ENCODE peak calls at places on chromosomes 1 and 21, in five cellular contexts. Q, W, A, L and M are unnamed samples.

GRCh38 chr1:45589861-45590260 is 6.0 kb downstream of the NASP start:
- DNase-seq in W (no peak), L (no peak), A (no peak), Q (no peak), M (no peak)

GRCh38 chr1:12491691-12492090 is 126.3 kb downstream of the DHRS3 start:
- DNase-seq in Q (no peak), A (no peak), W (no peak), L (no peak), M (peak; percentile 99)

GRCh38 chr1:1198423-1199140 is 7.8 kb downstream of the TNFRSF18 start:
- DNase-seq in W (no peak), Q (peak; percentile 44), L (no peak), A (no peak), M (no peak)

GRCh38 chr1:184051138-184051484 is 419 bp upstream of the TSEN15 start:
- DNase-seq in W (peak; percentile 16), A (no peak), L (no peak), Q (no peak), M (no peak)

GRCh38 chr21:28518620-28519019 is 474.1 kb downstream of the LTN1 start:
- DNase-seq in W (no peak), A (no peak), Q (no peak), L (peak; percentile 35), M (no peak)

GRCh38 chr1:232751393-232752140 is 53.6 kb upstream of the MAP10 start:
- DNase-seq in W (no peak), L (no peak), Q (no peak), A (no peak), M (no peak)

GRCh38 chr1:218480137-218480536 is 135.0 kb downstream of the TGFB2 start:
- DNase-seq in A (no peak), L (peak; percentile 97), W (peak; percentile 86), Q (peak; percentile 60), M (peak; percentile 58)

GRCh38 chr1:245457562-245457961 is 302.8 kb downstream of the KIF26B start:
- DNase-seq in A (no peak), Q (no peak), L (no peak), W (no peak), M (no peak)

GRCh38 chr21:38148046-38148445 is 108.7 kb upstream of the KCNJ15 start:
- DNase-seq in W (peak; percentile 94), Q (no peak), L (no peak), A (no peak), M (no peak)

GRCh38 chr1:56578664-56578962 is 750 bp downstream of the PLPP3 start:
- DNase-seq in A (peak; percentile 51), L (no peak), Q (no peak), W (no peak), M (no peak)

GRCh38 chr1:177257596-177257995 is 86.8 kb downstream of the BRINP2 start:
- DNase-seq in W (no peak), A (peak; percentile 22), Q (no peak), L (no peak), M (no peak)

GRCh38 chr1:53600486-53600885 is 138.5 kb downstream of the GLIS1 start:
- DNase-seq in L (no peak), Q (no peak), A (no peak), W (no peak), M (no peak)

GRCh38 chr1:100441651-100442050 is 89.3 kb downstream of the CDC14A start:
- DNase-seq in W (no peak), A (no peak), Q (no peak), L (no peak), M (no peak)

GRCh38 chr1:236392182-236392581 is 1.9 kb upstream of the EDARADD start:
- DNase-seq in Q (no peak), L (no peak), A (no peak), W (no peak), M (no peak)

DNA sequence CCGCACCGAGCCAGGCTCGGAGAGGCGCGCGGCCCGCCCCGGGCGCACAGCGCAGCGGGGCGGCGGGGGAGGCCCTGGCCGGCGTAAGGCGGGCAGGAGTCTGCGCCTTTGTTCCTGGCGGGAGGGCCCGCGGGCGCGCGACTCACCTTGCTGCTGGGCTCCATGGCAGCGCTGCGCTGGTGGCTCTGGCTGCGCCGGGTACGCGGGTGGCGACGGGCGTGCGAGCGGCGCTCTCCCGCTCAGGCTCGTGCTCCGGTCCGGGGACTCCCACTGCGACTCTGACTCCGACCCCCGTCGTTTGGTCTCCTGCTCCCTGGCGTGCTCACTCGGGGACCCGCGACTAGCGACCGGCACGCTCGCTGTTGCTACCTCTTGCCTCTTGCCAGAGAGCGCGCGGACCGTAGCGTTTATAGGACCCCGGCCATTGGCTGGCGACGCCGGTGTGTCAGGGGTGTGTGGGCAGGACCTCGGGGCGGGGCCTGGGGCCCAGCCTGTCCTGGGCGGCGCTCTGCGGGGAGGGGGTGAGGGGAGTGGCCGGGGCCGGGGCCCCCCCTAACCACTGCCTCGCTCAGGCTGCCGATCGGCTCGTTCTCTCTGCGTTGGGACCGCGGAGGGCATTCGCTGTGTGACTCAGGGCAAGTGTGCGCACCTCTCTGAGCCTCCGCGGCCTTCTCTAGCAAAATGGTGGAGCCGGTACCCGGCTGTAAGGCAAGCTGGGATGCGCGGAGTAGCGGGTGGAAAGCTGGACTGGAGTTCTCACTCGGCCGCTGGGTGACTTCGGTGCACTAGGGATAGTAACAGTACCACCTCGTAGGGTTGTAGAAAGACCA is at the start of gene SLC2A1:
- DNase-seq in Q (peak; percentile 94), A (peak; percentile 97), L (peak; percentile 94), W (peak; percentile 91), M (peak; percentile 95)
- H3K4me1 ChIP-seq in Q (no peaks in the 10 kb centered on the region), A (peaks cover 33% of the 10 kb centered on the region), L (peaks cover 41% of the 10 kb centered on the region), W (peaks cover 36% of the 10 kb centered on the region), M (peaks cover 24% of the 10 kb centered on the region)

GRCh38 chr1:247906504-247907047 is 11.2 kb downstream of the OR2W3 start:
- DNase-seq in W (peak; percentile 82), L (peak; percentile 32), Q (no peak), A (no peak), M (no peak)

GRCh38 chr1:247904122-247904521 is 8.7 kb downstream of the OR2W3 start:
- DNase-seq in Q (no peak), A (no peak), W (no peak), L (no peak), M (no peak)

GRCh38 chr1:247908761-247909160 is 11.3 kb upstream of the OR2T8 start:
- DNase-seq in L (no peak), W (no peak), Q (no peak), A (no peak), M (no peak)

GRCh38 chr1:247905899-247906503 is 10.6 kb downstream of the OR2W3 start:
- DNase-seq in L (no peak), W (no peak), Q (no peak), A (no peak), M (no peak)

DNA sequence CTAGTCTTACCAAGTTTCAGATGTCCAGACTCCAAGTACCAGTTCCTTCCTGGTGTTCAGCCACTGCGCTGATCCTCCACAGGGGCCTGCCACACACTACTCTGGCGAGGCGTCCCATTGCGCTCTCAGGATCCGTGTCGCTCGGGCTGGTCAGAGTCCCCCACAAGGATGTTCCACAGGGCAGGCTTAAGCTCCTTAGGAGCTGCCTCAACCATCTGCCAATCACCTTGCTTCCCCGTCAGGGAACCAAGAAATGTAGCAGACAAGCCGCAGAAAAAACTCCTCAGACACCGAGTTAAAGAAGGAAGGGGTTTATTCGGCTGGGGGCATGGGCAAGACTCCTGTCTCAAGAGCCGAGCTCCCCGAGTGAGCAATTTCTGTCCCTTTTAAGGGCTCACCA is 9.8 kb downstream of the OR2W3 start:
- DNase-seq in W (no peak), Q (no peak), L (no peak), A (no peak), M (no peak)
- H3K9me3 ChIP-seq in W (peaks cover 1% of the 10 kb centered on the region), Q (no peaks in the 10 kb centered on the region), L (peaks cover 9% of the 10 kb centered on the region), A (peaks cover 4% of the 10 kb centered on the region), M (no peaks in the 10 kb centered on the region)

GRCh38 chr1:47431534-47431933 is 6.3 kb upstream of the FOXD2 start:
- DNase-seq in A (no peak), W (no peak), Q (no peak), L (peak; percentile 87), M (no peak)

GRCh38 chr1:47433453-47434050 is 4.3 kb upstream of the FOXD2 start:
- DNase-seq in L (no peak), W (no peak), Q (no peak), A (no peak), M (no peak)

GRCh38 chr1:47432071-47433036 is 5.5 kb upstream of the FOXD2 start:
- DNase-seq in Q (peak; percentile 87), A (peak; percentile 93), W (peak; percentile 53), L (peak; percentile 79), M (no peak)

GRCh38 chr1:47434051-47434842 is 3.6 kb upstream of the FOXD2 start:
- DNase-seq in W (peak; percentile 44), L (peak; percentile 64), Q (peak; percentile 79), A (peak; percentile 57), M (no peak)

DNA sequence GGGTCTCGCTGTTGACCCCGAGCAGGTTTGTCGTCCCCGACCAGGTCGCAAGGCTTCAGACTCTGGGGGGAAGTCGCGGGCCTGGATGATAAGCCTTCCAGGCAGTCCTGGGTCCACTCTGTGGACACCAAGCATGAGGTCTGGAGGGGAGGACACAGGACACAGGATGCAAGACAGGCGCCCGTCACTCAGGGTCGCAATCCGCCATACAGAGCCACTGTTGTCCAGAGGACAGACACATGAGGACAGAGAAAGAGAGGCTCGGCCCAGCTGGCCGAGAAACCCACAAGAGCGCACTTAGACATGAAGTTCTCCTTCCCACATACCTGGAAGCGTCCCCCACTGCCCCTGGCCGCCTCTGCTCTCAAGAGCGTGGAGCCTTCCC is 4.8 kb upstream of the FOXD2 start:
- DNase-seq in A (no peak), W (no peak), Q (no peak), L (no peak), M (no peak)
- H3K4me1 ChIP-seq in A (peaks cover 17% of the 10 kb centered on the region), W (peaks cover 9% of the 10 kb centered on the region), Q (no peaks in the 10 kb centered on the region), L (peaks cover 12% of the 10 kb centered on the region), M (no peaks in the 10 kb centered on the region)

GRCh38 chr1:4711944-4712343 is 57.5 kb downstream of the AJAP1 start:
- DNase-seq in W (no peak), Q (no peak), L (no peak), A (no peak), M (no peak)
- H3K9me3 ChIP-seq in W (peaks cover 3% of the 10 kb centered on the region), Q (peaks cover 2% of the 10 kb centered on the region), L (peaks cover 49% of the 10 kb centered on the region), A (no peaks in the 10 kb centered on the region), M (no peaks in the 10 kb centered on the region)

DNA sequence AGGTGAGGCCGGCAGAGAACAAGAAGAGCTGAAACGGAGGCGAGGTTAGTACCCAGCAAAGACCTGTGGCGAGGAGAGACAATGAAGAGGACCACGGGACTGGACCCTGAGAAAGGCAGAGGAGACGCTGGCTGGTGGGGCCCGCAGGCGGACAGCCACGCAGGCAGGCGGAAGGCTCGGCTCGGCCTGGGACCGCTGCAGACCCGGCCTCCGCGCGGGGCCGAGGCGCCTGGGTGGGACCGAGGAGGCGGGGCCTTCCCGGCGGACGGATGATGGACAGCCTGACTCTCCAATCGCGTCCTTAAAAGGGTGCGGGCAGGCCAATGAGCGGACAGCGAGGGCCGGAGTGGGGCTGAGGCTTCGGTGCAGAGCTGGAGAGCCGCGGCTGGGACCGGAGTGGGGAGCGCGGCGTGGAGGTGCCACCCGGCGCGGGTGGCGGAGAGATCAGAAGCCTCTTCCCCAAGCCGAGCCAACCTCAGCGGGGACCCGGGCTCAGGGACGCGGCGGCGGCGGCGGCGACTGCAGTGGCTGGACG is at the start of gene MPZL1:
- DNase-seq in A (peak; percentile 95), L (peak; percentile 92), W (peak; percentile 97), Q (peak; percentile 97), M (peak; percentile 93)
- H3K4me1 ChIP-seq in A (peaks cover 36% of the 10 kb centered on the region), L (peaks cover 10% of the 10 kb centered on the region), W (peaks cover 15% of the 10 kb centered on the region), Q (peaks cover 7% of the 10 kb centered on the region), M (peaks cover 4% of the 10 kb centered on the region)